ENCODE peak calls at places on chromosomes 6 and 20, in nine cellular contexts. I is heart left ventricle, K is K562, F is AG10803, S is lower lobe of right lung, W is stomach, V is fibroblast of villous mesenchyme, C is fibroblast of pulmonary artery, U is sigmoid colon. G is an unnamed sample.

GRCh38 chr6:89536230-89536629 is 102.3 kb downstream of the LYRM2 start:
- DNase-seq in W (no peak), C (no peak), V (no peak), S (no peak), K (peak), U (no peak), F (peak), I (no peak), G (no peak)

GRCh38 chr20:51554538-51555165 is 12.1 kb upstream of the NFATC2 start:
- DNase-seq in W (no peak), S (no peak), F (peak), V (peak), K (no peak), I (no peak), U (no peak), C (peak), G (no peak)

GRCh38 chr6:116101298-116101718 is 655 bp downstream of the NT5DC1 start:
- DNase-seq in U (no peak), I (no peak), W (no peak), F (no peak), K (peak), V (no peak), S (peak), C (no peak), G (no peak)

GRCh38 chr6:145323652-145324051 is 411.7 kb downstream of the EPM2A start:
- DNase-seq in I (no peak), K (no peak), C (no peak), S (no peak), W (no peak), V (no peak), F (no peak), U (no peak), G (no peak)

GRCh38 chr20:35395728-35396127 is 16.0 kb downstream of the UQCC1 start:
- DNase-seq in F (peak), S (no peak), W (no peak), I (no peak), V (no peak), C (peak), U (no peak), K (no peak), G (peak)

GRCh38 chr6:170221753-170222400 is 69.0 kb downstream of the DLL1 start:
- DNase-seq in V (no peak), W (peak), S (peak), U (peak), C (no peak), K (no peak), I (no peak), F (no peak), G (no peak)

GRCh38 chr6:4359108-4359710 is 223.8 kb upstream of the ECI2 start:
- DNase-seq in K (no peak), W (peak), F (peak), V (no peak), S (no peak), I (no peak), U (peak), C (no peak), G (no peak)

GRCh38 chr20:63525185-63525584 is 4.6 kb downstream of the PPDPF start:
- DNase-seq in F (no peak), C (no peak), S (no peak), U (no peak), K (no peak), V (no peak), W (no peak), I (no peak), G (no peak)

GRCh38 chr20:15902493-15902892 is 670.8 kb downstream of the KIF16B start:
- DNase-seq in W (no peak), C (no peak), U (no peak), K (peak), V (no peak), S (no peak), I (no peak), F (no peak), G (peak)

GRCh38 chr6:2158596-2159271 is 86.7 kb downstream of the GMDS start:
- DNase-seq in C (peak), S (no peak), F (peak), W (no peak), I (no peak), U (no peak), V (peak), K (peak), G (no peak)

GRCh38 chr6:89037156-89037900 is 43.2 kb upstream of the PNRC1 start:
- DNase-seq in S (no peak), K (no peak), F (no peak), C (no peak), I (no peak), V (no peak), W (no peak), U (peak), G (no peak)

GRCh38 chr6:138757131-138757530 is 16.4 kb upstream of the CCDC28A start:
- DNase-seq in V (peak), W (no peak), U (no peak), S (no peak), C (peak), I (no peak), F (peak), K (no peak), G (no peak)

GRCh38 chr6:148915889-148916288 is 169.1 kb downstream of the UST start:
- DNase-seq in U (no peak), I (no peak), V (no peak), W (no peak), F (no peak), C (no peak), S (no peak), K (no peak), G (no peak)

GRCh38 chr6:52595796-52596130 is 18.9 kb upstream of the TRAM2 start:
- DNase-seq in V (no peak), K (no peak), S (no peak), W (no peak), I (no peak), F (no peak), U (no peak), C (no peak), G (no peak)

GRCh38 chr6:36491378-36491965 is 48.7 kb downstream of the KCTD20 start:
- DNase-seq in F (peak), K (no peak), W (no peak), V (no peak), C (peak), I (no peak), S (no peak), U (no peak), G (no peak)

GRCh38 chr20:38126146-38126912 is 38.7 kb downstream of the TGM2 start:
- DNase-seq in F (no peak), U (peak), S (peak), C (peak), W (peak), I (no peak), K (peak), V (peak), G (no peak)

GRCh38 chr20:57147185-57147584 is 119.3 kb downstream of the BMP7 start:
- DNase-seq in U (no peak), I (no peak), V (no peak), K (no peak), W (no peak), S (no peak), F (no peak), C (no peak), G (no peak)

GRCh38 chr20:57143173-57143572 is 123.3 kb downstream of the BMP7 start:
- DNase-seq in I (no peak), V (no peak), U (no peak), F (no peak), K (no peak), W (no peak), C (no peak), S (no peak), G (no peak)

GRCh38 chr20:57142667-57143066 is 123.8 kb downstream of the BMP7 start:
- DNase-seq in C (no peak), K (no peak), I (no peak), W (no peak), U (no peak), F (no peak), S (no peak), V (no peak), G (no peak)

GRCh38 chr20:57146155-57146554 is 120.3 kb downstream of the BMP7 start:
- DNase-seq in K (no peak), U (no peak), V (no peak), W (no peak), S (no peak), C (no peak), F (no peak), I (no peak), G (no peak)

DNA sequence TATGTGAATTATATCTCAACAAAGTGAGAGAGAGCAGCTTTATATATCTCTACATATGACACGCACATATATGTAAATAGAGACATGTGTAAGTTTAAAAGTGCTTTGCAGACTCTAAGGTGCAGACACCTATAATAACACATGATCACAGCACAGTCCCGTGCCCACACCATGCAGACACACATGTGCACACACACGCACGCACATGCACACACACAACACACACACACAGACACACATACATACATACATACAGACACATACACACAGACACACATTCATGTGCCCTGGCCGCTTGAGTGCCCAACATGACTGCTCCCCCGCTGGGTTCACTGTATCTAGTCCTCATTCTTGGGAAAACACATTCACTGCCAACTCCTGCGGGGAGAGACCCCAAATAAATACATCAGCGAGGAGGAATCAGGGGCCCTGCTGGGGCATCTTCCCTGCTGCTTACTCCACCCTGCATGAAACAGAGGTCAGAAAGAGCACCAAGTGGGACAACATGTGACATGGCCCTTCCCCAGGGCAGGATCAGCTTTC is 121.3 kb downstream of the BMP7 start:
- DNase-seq in F (no peak), V (no peak), U (no peak), K (no peak), I (no peak), W (no peak), C (no peak), S (no peak), G (no peak)
- H3K4me3 ChIP-seq in F (no peak), V (no peak), U (no peak), K (no peak), I (no peak), W (no peak), C (no peak), S (no peak), G (no peak)

GRCh38 chr6:85593438-85594196 is at the start of gene SNX14:
- DNase-seq in I (peak), U (peak), F (peak), K (peak), C (peak), W (peak), V (peak), S (peak), G (peak)
- TF ChIP-seq CTCF in I (peak), U (no peak), F (no peak), K (no peak), C (no peak), W (no peak), V (no peak), S (peak), G (no peak)

GRCh38 chr20:58342104-58342945 is 32.8 kb downstream of the RAB22A start:
- DNase-seq in K (no peak), W (no peak), C (peak), U (no peak), F (peak), I (no peak), V (peak), S (no peak), G (peak)

GRCh38 chr20:58340151-58340550 is 30.6 kb downstream of the RAB22A start:
- DNase-seq in U (no peak), C (no peak), W (no peak), K (no peak), V (no peak), S (no peak), F (no peak), I (no peak), G (no peak)

GRCh38 chr20:58340853-58341252 is 31.3 kb downstream of the RAB22A start:
- DNase-seq in C (peak), V (peak), U (no peak), I (no peak), F (peak), K (peak), W (no peak), S (no peak), G (peak)

GRCh38 chr20:58349586-58349985 is 39.4 kb upstream of the VAPB start:
- DNase-seq in C (peak), U (no peak), W (no peak), F (peak), K (no peak), I (no peak), V (peak), S (no peak), G (peak)

DNA sequence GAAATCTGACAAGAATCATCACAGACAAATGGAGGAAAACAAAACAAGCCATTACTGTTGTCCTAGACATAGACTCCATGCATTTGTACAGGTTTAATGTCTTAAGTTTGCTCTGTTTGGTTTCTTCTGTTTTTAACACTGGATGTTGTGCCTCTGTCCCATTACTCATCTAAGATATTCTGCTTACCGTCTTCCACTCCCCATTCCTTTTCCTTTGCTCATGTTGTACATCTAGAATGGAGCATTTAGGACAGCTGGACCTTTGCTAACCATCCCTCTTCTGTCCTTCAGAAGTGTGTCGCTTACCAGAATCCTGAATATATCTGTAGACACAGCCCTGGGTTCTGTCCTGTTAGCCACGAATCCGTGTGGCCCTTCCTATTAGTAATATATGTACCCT is 35.2 kb downstream of the RAB22A start:
- DNase-seq in U (no peak), F (peak), S (no peak), C (peak), I (no peak), W (no peak), V (peak), K (no peak), G (peak)
- H3K4me3 ChIP-seq in U (no peak), F (no peak), S (no peak), C (no peak), I (no peak), W (no peak), V (no peak), K (no peak), G (no peak)

DNA sequence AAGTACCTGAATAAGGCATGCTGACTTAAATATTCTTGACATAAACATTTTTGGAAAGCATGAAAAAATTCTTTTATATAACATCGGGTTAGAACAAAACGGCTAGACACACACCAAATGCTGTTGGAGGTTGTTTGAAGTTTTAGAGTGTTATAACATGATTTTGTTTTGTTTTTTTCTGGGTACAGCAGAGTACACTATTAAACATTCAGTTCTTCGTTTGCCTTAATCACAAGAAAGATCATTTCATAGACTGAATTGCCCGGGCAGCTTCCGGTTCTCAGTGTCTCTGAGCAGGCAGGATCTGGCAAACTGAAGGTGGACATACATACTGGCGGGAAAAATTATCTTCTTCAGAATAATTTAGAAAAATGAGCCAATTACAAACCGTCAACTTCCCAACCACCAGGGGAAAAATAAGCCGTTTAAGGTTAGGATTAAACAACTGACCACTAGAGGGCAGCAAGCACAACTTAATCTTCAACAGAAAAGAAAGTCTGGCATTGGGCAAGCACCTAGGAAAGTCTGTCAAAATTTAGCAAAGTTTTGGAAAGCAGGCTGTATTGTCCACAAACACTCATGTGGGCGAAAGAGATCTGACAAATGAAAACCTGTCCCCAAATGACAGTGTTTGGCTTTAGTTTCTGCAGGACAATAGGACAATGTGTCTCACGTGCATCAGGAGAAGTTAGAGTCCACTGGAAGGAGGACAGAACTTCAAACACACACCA is 15.0 kb downstream of the ZNF217 start:
- DNase-seq in V (peak), F (peak), U (no peak), C (peak), I (no peak), S (no peak), W (peak), K (peak), G (peak)
- TF ChIP-seq CTCF in V (peak), F (peak), U (peak), C (peak), I (peak), S (peak), W (peak), K (peak), G (peak)